ENCODE peak calls at places on chromosomes 12 and 14, in ten cellular contexts. X, Z, P, H, A, C, F, Q, E and J are unnamed samples.

GRCh38 chr14:29705801-29706200 is 221.8 kb downstream of the PRKD1 start:
- ATAC-seq in H (no peak), P (no peak), E (no peak), A (no peak), Z (no peak), C (no peak), X (no peak), Q (no peak), F (no peak), J (no peak)

GRCh38 chr12:64999157-64999425 is 122.0 kb downstream of the WIF1 start:
- ATAC-seq in Q (no peak), X (peak), C (no peak), Z (peak), E (no peak), P (no peak), H (peak), A (no peak), F (no peak), J (no peak)

GRCh38 chr12:80189241-80189640 is 89.9 kb downstream of the OTOGL start:
- ATAC-seq in P (no peak), F (no peak), X (no peak), A (no peak), Z (no peak), C (no peak), H (no peak), E (no peak), Q (no peak), J (no peak)

GRCh38 chr14:60355768-60356167 is 106.7 kb downstream of the PPM1A start:
- ATAC-seq in Z (no peak), P (no peak), C (no peak), X (no peak), A (no peak), E (no peak), H (no peak), F (no peak), Q (no peak), J (no peak)

GRCh38 chr12:124578445-124578844 is 11.0 kb upstream of the NCOR2 start:
- ATAC-seq in X (no peak), A (no peak), H (no peak), Z (no peak), C (no peak), E (no peak), P (no peak), F (no peak), Q (no peak), J (no peak)

GRCh38 chr14:92487513-92488133 is 26.0 kb upstream of the RIN3 start:
- ATAC-seq in F (no peak), H (no peak), Z (no peak), X (no peak), P (no peak), Q (no peak), A (peak), C (peak), E (no peak), J (no peak)

GRCh38 chr14:61712137-61712536 is 16.8 kb downstream of the HIF1A start:
- ATAC-seq in P (no peak), C (no peak), F (peak), Q (no peak), X (no peak), H (no peak), A (no peak), Z (no peak), E (no peak), J (peak)

GRCh38 chr12:31970199-31970598 is 11.0 kb downstream of the RESF1 start:
- ATAC-seq in P (no peak), Q (no peak), C (no peak), X (no peak), A (no peak), E (no peak), F (no peak), H (no peak), Z (peak), J (no peak)

GRCh38 chr12:127588224-127588623 is 678.7 kb upstream of the TMEM132C start:
- ATAC-seq in Z (no peak), P (no peak), F (no peak), X (no peak), A (peak), Q (no peak), H (no peak), E (no peak), C (no peak), J (no peak)

GRCh38 chr14:103273145-103273846 is 60.7 kb upstream of the EIF5 start:
- ATAC-seq in Z (peak), Q (no peak), A (peak), P (no peak), F (no peak), E (no peak), H (peak), C (peak), X (peak), J (no peak)

GRCh38 chr12:67811437-67812361 is 163.2 kb downstream of the DYRK2 start:
- ATAC-seq in H (no peak), Q (no peak), F (peak), C (no peak), E (peak), X (no peak), A (peak), Z (no peak), P (no peak), J (peak)

GRCh38 chr14:36856095-36856878 is 194.6 kb downstream of the PAX9 start:
- ATAC-seq in H (no peak), Q (no peak), P (no peak), C (no peak), X (peak), Z (no peak), A (no peak), F (no peak), E (no peak), J (no peak)

GRCh38 chr12:131249291-131250027 is 295.8 kb downstream of the ADGRD1 start:
- ATAC-seq in P (no peak), Z (peak), X (peak), Q (no peak), A (no peak), E (no peak), H (peak), F (no peak), C (no peak), J (no peak)

GRCh38 chr14:76726551-76726961 is 34.7 kb upstream of the VASH1 start:
- ATAC-seq in P (no peak), H (no peak), X (no peak), C (peak), Z (no peak), A (peak), E (no peak), Q (no peak), F (no peak), J (no peak)

GRCh38 chr14:93793555-93793954 is 5.3 kb upstream of the PRIMA1 start:
- ATAC-seq in H (no peak), Z (no peak), F (no peak), P (no peak), X (no peak), A (no peak), C (no peak), Q (no peak), E (no peak), J (no peak)

GRCh38 chr12:111444314-111444705 is 38.6 kb downstream of the SH2B3 start:
- ATAC-seq in E (peak), F (peak), H (no peak), Q (no peak), Z (no peak), C (no peak), P (peak), X (no peak), A (no peak), J (peak)

GRCh38 chr12:52126605-52127578 is 47.4 kb downstream of the SMIM41 start:
- ATAC-seq in H (no peak), Q (no peak), F (no peak), Z (peak), A (peak), P (no peak), C (peak), X (peak), E (no peak), J (no peak)

GRCh38 chr12:22722779-22723178 is 97.8 kb downstream of the ETNK1 start:
- ATAC-seq in F (no peak), Z (no peak), Q (no peak), H (no peak), P (no peak), C (peak), E (no peak), X (no peak), A (no peak), J (no peak)

GRCh38 chr12:29086325-29087271 is 62.5 kb upstream of the FAR2 start:
- ATAC-seq in A (no peak), F (no peak), C (no peak), X (peak), Q (no peak), E (no peak), H (no peak), Z (no peak), P (no peak), J (no peak)